ENCODE peak calls at places on chromosomes 6 and 20, in seven cellular contexts. R is mucosa of descending colon, C is upper lobe of right lung, H is brain microvascular endothelial cell, D is IMR-90, T is spleen, B is choroid plexus epithelial cell. Y is an unnamed sample.

GRCh38 chr6:41636803-41637178 is 1.5 kb upstream of the MDFI start:
- DNase-seq in R (peak; percentile 66), C (peak; percentile 84), H (no peak), D (no peak), T (peak; percentile 66), B (no peak), Y (peak; percentile 91)

GRCh38 chr6:25311251-25311910 is 32.2 kb downstream of the CARMIL1 start:
- DNase-seq in R (no peak), C (no peak), H (peak; percentile 30), D (peak; percentile 62), T (no peak), B (no peak), Y (peak; percentile 63)

GRCh38 chr6:72260489-72260888 is 361.4 kb upstream of the KCNQ5 start:
- DNase-seq in R (no peak), C (no peak), H (peak; percentile 27), D (peak; percentile 4), T (no peak), B (peak; percentile 24), Y (no peak)

GRCh38 chr20:48797275-48797825 is 30.4 kb downstream of the PREX1 start:
- DNase-seq in R (no peak), C (peak; percentile 63), H (no peak), D (no peak), T (peak; percentile 84), B (no peak), Y (peak; percentile 65)

GRCh38 chr6:14984454-14984853 is 261.4 kb upstream of the JARID2 start:
- DNase-seq in R (peak; percentile 83), C (peak; percentile 70), H (no peak), D (peak; percentile 31), T (no peak), B (peak; percentile 13), Y (no peak)

GRCh38 chr20:45860573-45861011 is 3.2 kb downstream of the ZSWIM3 start:
- DNase-seq in R (no peak), C (no peak), H (no peak), D (peak; percentile 50), T (no peak), B (no peak), Y (no peak)

GRCh38 chr20:19406371-19406770 is 193.9 kb downstream of the SLC24A3 start:
- DNase-seq in R (no peak), C (no peak), H (no peak), D (no peak), T (no peak), B (no peak), Y (no peak)

GRCh38 chr20:13960119-13960518 is 30.3 kb downstream of the SEL1L2 start:
- DNase-seq in R (no peak), C (no peak), H (no peak), D (no peak), T (no peak), B (no peak), Y (no peak)

GRCh38 chr6:98836025-98836961 is 1.9 kb downstream of the POU3F2 start:
- DNase-seq in R (no peak), C (no peak), H (no peak), D (no peak), T (no peak), B (no peak), Y (no peak)

GRCh38 chr20:58605292-58606065 is 45.6 kb upstream of the STX16 start:
- DNase-seq in R (no peak), C (no peak), H (no peak), D (no peak), T (no peak), B (no peak), Y (no peak)

GRCh38 chr6:110325197-110325596 is 33.0 kb downstream of the METTL24 start:
- DNase-seq in R (peak; percentile 33), C (no peak), H (peak; percentile 12), D (peak; percentile 85), T (no peak), B (peak; percentile 81), Y (no peak)

GRCh38 chr6:109793793-109794192 is 102.7 kb downstream of the FIG4 start:
- DNase-seq in R (peak; percentile 63), C (no peak), H (peak; percentile 93), D (peak; percentile 98), T (no peak), B (peak; percentile 96), Y (no peak)

GRCh38 chr6:134840086-134840485 is 109.8 kb downstream of the ALDH8A1 start:
- DNase-seq in R (peak; percentile 34), C (no peak), H (no peak), D (no peak), T (no peak), B (no peak), Y (peak; percentile 58)

GRCh38 chr6:129100164-129100563 is 217.2 kb downstream of the LAMA2 start:
- DNase-seq in R (no peak), C (no peak), H (no peak), D (no peak), T (no peak), B (no peak), Y (no peak)

GRCh38 chr20:668638-669037 is 7.0 kb downstream of the SCRT2 start:
- DNase-seq in R (no peak), C (no peak), H (no peak), D (no peak), T (no peak), B (no peak), Y (peak; percentile 81)

GRCh38 chr6:104527761-104528415 is 331.8 kb downstream of the HACE1 start:
- DNase-seq in R (peak; percentile 76), C (no peak), H (peak; percentile 36), D (no peak), T (no peak), B (peak; percentile 77), Y (peak; percentile 89)

GRCh38 chr20:3461191-3461874 is 9.5 kb upstream of the ATRN start:
- DNase-seq in R (no peak), C (no peak), H (peak; percentile 15), D (peak; percentile 49), T (no peak), B (peak; percentile 55), Y (peak; percentile 79)

GRCh38 chr6:155041781-155042279 is 46.7 kb downstream of the TIAM2 start:
- DNase-seq in R (no peak), C (no peak), H (no peak), D (no peak), T (no peak), B (peak; percentile 29), Y (no peak)

GRCh38 chr6:43455034-43455747 is at the start of gene DLK2:
- DNase-seq in R (no peak), C (no peak), H (no peak), D (no peak), T (peak; percentile 81), B (no peak), Y (no peak)

GRCh38 chr6:105805581-105806023 is 280.5 kb upstream of the PRDM1 start:
- DNase-seq in R (no peak), C (no peak), H (peak; percentile 35), D (peak; percentile 64), T (no peak), B (peak; percentile 28), Y (no peak)

GRCh38 chr20:32470025-32470861 is 112.1 kb downstream of the ASXL1 start:
- DNase-seq in R (peak; percentile 63), C (peak; percentile 75), H (peak; percentile 82), D (peak; percentile 70), T (peak; percentile 89), B (peak; percentile 93), Y (peak; percentile 88)

GRCh38 chr20:50009521-50010454 is 27.0 kb downstream of the SNAI1 start:
- DNase-seq in R (no peak), C (no peak), H (no peak), D (no peak), T (no peak), B (no peak), Y (peak; percentile 74)

GRCh38 chr6:23654745-23655144 is 471.3 kb upstream of the NRSN1 start:
- DNase-seq in R (peak; percentile 85), C (no peak), H (no peak), D (no peak), T (no peak), B (no peak), Y (no peak)

GRCh38 chr6:104182811-104183210 is 676.9 kb downstream of the HACE1 start:
- DNase-seq in R (no peak), C (no peak), H (peak; percentile 18), D (no peak), T (no peak), B (peak; percentile 77), Y (no peak)

GRCh38 chr6:19410477-19410876 is 426.7 kb upstream of the ID4 start:
- DNase-seq in R (no peak), C (no peak), H (peak; percentile 70), D (peak; percentile 51), T (no peak), B (peak; percentile 90), Y (no peak)

GRCh38 chr20:21104466-21104761 is 1.7 kb downstream of the LINC00237 start:
- DNase-seq in R (no peak), C (no peak), H (no peak), D (no peak), T (no peak), B (no peak), Y (peak; percentile 76)

GRCh38 chr20:21103582-21104465 is 2.3 kb downstream of the LINC00237 start:
- DNase-seq in R (no peak), C (no peak), H (no peak), D (no peak), T (no peak), B (no peak), Y (peak; percentile 61)

GRCh38 chr20:21105429-21106170 is 558 bp downstream of the LINC00237 start:
- DNase-seq in R (no peak), C (no peak), H (no peak), D (no peak), T (no peak), B (no peak), Y (peak; percentile 75)

GRCh38 chr20:21104921-21105320 is 1.2 kb downstream of the LINC00237 start:
- DNase-seq in R (no peak), C (no peak), H (no peak), D (no peak), T (no peak), B (no peak), Y (peak; percentile 59)

GRCh38 chr20:21106171-21106694 is at the start of gene LINC00237:
- DNase-seq in R (no peak), C (no peak), H (no peak), D (no peak), T (no peak), B (no peak), Y (peak; percentile 66)
- H3K4me3 ChIP-seq in R (no peak within 1 kb of the TSS), C (no peak within 1 kb of the TSS), H (no peak within 1 kb of the TSS), D (no peak within 1 kb of the TSS), T (no peak within 1 kb of the TSS), B (no peak within 1 kb of the TSS), Y (peak within 1 kb of the TSS; percentile 67)

DNA sequence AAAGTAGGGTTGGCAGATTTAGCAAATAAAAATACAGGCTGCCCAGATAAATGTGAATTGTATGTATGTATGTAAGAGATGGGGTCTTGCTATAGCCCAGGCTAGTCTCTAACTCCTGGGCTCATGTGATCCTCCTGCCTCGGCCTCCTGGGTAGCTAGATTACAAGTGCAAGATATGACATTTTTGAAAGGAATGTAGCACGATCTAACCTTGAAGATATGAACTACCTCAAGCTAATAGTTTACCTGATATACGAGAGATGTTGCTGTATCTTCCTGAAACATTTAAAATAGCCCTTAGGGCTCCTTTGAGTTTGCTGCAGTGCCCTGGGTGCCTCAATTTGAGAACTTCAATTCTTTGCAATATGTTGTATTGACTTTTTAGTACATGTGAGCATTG is 42.1 kb downstream of the AFG1L start:
- DNase-seq in R (no peak), C (no peak), H (no peak), D (no peak), T (no peak), B (no peak), Y (no peak)
- H3K4me3 ChIP-seq in R (no peak overlapping the region), C (no peak overlapping the region), H (no peak overlapping the region), D (no peak overlapping the region), T (no peak overlapping the region), B (no peak overlapping the region), Y (no peak overlapping the region)

GRCh38 chr6:137910424-137910834 is 43.4 kb downstream of the TNFAIP3 start:
- DNase-seq in R (no peak), C (no peak), H (peak; percentile 12), D (no peak), T (no peak), B (no peak), Y (no peak)
- H3K4me3 ChIP-seq in R (no peak overlapping the region), C (no peak overlapping the region), H (no peak overlapping the region), D (no peak overlapping the region), T (no peak overlapping the region), B (no peak overlapping the region), Y (no peak overlapping the region)

GRCh38 chr6:116008470-116009229 is 52.0 kb downstream of the FRK start:
- DNase-seq in R (no peak), C (no peak), H (peak; percentile 31), D (peak; percentile 58), T (no peak), B (peak; percentile 64), Y (no peak)
- H3K4me3 ChIP-seq in R (no peak overlapping the region), C (no peak overlapping the region), H (no peak overlapping the region), D (no peak overlapping the region), T (no peak overlapping the region), B (no peak overlapping the region), Y (no peak overlapping the region)

Y was measured in endodermal cell.